ENCODE peak calls at places on chromosomes 6 and 20, in ten cellular contexts. G is cardiac fibroblast, W is cardiac muscle cell, X is colonic mucosa, D is GM13977, R is testis, Q is mammary epithelial cell, Y is psoas muscle, E is right lobe of liver, V is nephron progenitor cell. U is an unnamed sample.

GRCh38 chr6:108563292-108563691 is 2.6 kb downstream of the FOXO3 start:
- DNase-seq in W (no peak), Q (no peak), R (no peak), V (no peak), D (no peak), X (no peak), G (peak), Y (no peak), E (no peak), U (no peak)

GRCh38 chr6:31806470-31807272 is at the start of gene LSM2:
- DNase-seq in W (peak), Y (peak), X (peak), E (peak), V (peak), R (peak), Q (peak), D (peak), G (peak), U (peak)

GRCh38 chr6:167858086-167858591 is 31.4 kb downstream of the AFDN start:
- DNase-seq in Y (no peak), R (no peak), G (peak), E (no peak), X (no peak), V (no peak), Q (no peak), D (no peak), W (peak), U (no peak)

GRCh38 chr6:89035252-89036106 is 45.1 kb upstream of the PNRC1 start:
- DNase-seq in X (peak), E (peak), Y (peak), G (peak), D (no peak), V (no peak), Q (peak), W (peak), R (peak), U (no peak)

GRCh38 chr6:111536888-111537287 is 53.9 kb upstream of the REV3L start:
- DNase-seq in G (peak), E (no peak), V (no peak), Q (no peak), R (no peak), X (peak), D (peak), Y (no peak), W (peak), U (no peak)

GRCh38 chr6:109807881-109808280 is 116.8 kb downstream of the FIG4 start:
- DNase-seq in Q (no peak), W (no peak), Y (no peak), E (no peak), G (no peak), D (no peak), X (no peak), R (no peak), V (no peak), U (no peak)

GRCh38 chr6:34460796-34461507 is 4.9 kb upstream of the PACSIN1 start:
- DNase-seq in Y (no peak), W (no peak), D (no peak), R (no peak), V (no peak), Q (peak), X (no peak), E (no peak), G (peak), U (no peak)

GRCh38 chr6:140857734-140858380 is 1274.9 kb upstream of the GJE1 start:
- DNase-seq in V (no peak), X (no peak), W (peak), G (peak), Q (peak), E (no peak), R (no peak), Y (no peak), D (no peak), U (no peak)

GRCh38 chr6:144343736-144344428 is 58.7 kb downstream of the UTRN start:
- DNase-seq in Q (peak), V (no peak), R (no peak), G (peak), E (no peak), W (no peak), D (peak), Y (no peak), X (peak), U (no peak)

GRCh38 chr20:5634894-5635293 is 115.3 kb upstream of the SHLD1 start:
- DNase-seq in Q (no peak), R (no peak), Y (no peak), X (no peak), E (no peak), W (no peak), V (no peak), D (no peak), G (no peak), U (no peak)

GRCh38 chr6:137087902-137088301 is 43.1 kb upstream of the IL20RA start:
- DNase-seq in X (no peak), Q (no peak), Y (no peak), G (no peak), D (no peak), V (no peak), R (no peak), E (no peak), W (no peak), U (no peak)

GRCh38 chr6:142570221-142570671 is 268.4 kb downstream of the ADGRG6 start:
- DNase-seq in G (peak), Y (no peak), D (no peak), X (no peak), Q (peak), E (peak), R (no peak), V (no peak), W (no peak), U (no peak)

GRCh38 chr6:81073323-81073722 is 679.2 kb downstream of the TENT5A start:
- DNase-seq in D (no peak), W (no peak), Y (no peak), G (no peak), V (no peak), E (no peak), R (no peak), Q (no peak), X (no peak), U (no peak)

GRCh38 chr6:81865712-81866111 is 113.2 kb upstream of the TENT5A start:
- DNase-seq in G (peak), V (no peak), Y (no peak), Q (peak), X (no peak), W (peak), E (no peak), D (no peak), R (no peak), U (no peak)

GRCh38 chr6:94052754-94053153 is 633.4 kb upstream of the EPHA7 start:
- DNase-seq in W (peak), R (no peak), E (no peak), G (peak), D (no peak), Q (no peak), X (no peak), Y (no peak), V (no peak), U (no peak)
- TF ChIP-seq CTCF in W (no peak), R (no peak), E (no peak), G (peak), D (no peak), Q (no peak), X (no peak), Y (no peak), V (no peak), U (peak)

GRCh38 chr6:150334790-150335783 is 33.7 kb upstream of the IYD start:
- DNase-seq in Q (peak), Y (no peak), G (peak), X (peak), E (no peak), D (peak), V (peak), R (peak), W (peak), U (peak)
- TF ChIP-seq CTCF in Q (peak), Y (peak), G (peak), X (peak), E (peak), D (peak), V (peak), R (peak), W (peak), U (peak)

GRCh38 chr20:41047279-41047974 is 18.8 kb downstream of the TOP1 start:
- DNase-seq in G (no peak), Y (no peak), Q (no peak), V (no peak), R (no peak), D (no peak), W (no peak), X (no peak), E (no peak), U (no peak)

GRCh38 chr20:41048475-41049242 is 20.0 kb downstream of the TOP1 start:
- DNase-seq in E (no peak), X (no peak), V (no peak), R (no peak), G (no peak), W (no peak), Q (no peak), Y (no peak), D (no peak), U (no peak)

GRCh38 chr20:41049451-41049850 is 20.8 kb downstream of the TOP1 start:
- DNase-seq in Q (no peak), G (no peak), R (no peak), V (no peak), E (no peak), W (no peak), Y (no peak), X (no peak), D (no peak), U (no peak)

GRCh38 chr20:41046716-41047115 is 18.1 kb downstream of the TOP1 start:
- DNase-seq in W (no peak), R (no peak), V (no peak), Y (no peak), G (peak), E (no peak), X (no peak), D (no peak), Q (no peak), U (no peak)

DNA sequence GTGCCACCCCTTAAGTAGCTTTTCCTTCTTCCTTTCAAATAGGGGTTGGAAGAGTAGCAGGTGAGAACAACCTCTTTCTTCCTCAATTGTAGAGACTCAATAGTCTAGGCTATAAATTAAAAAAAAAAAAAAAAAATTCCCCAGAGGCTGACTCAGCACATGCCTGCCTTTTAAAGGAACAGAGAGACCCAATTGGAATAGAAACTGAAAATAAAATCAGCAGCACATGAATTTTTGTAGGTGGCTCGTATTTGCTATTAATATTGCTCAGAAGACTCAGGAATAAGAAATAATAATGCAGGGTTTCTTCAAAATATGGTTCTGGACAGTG is 19.3 kb downstream of the TOP1 start:
- DNase-seq in Y (no peak), X (no peak), E (no peak), Q (peak), D (peak), R (no peak), W (peak), G (peak), V (no peak), U (no peak)
- TF ChIP-seq CTCF in Y (no peak), X (no peak), E (no peak), Q (no peak), D (no peak), R (no peak), W (no peak), G (no peak), V (no peak), U (no peak)

GRCh38 chr6:160348552-160349441 is 619 bp downstream of the SLC22A3 start:
- DNase-seq in G (peak), W (peak), D (no peak), Q (peak), E (peak), R (peak), V (peak), X (peak), Y (peak), U (peak)
- TF ChIP-seq CTCF in G (no peak), W (peak), D (no peak), Q (peak), E (peak), R (peak), V (no peak), X (no peak), Y (peak), U (peak)

DNA sequence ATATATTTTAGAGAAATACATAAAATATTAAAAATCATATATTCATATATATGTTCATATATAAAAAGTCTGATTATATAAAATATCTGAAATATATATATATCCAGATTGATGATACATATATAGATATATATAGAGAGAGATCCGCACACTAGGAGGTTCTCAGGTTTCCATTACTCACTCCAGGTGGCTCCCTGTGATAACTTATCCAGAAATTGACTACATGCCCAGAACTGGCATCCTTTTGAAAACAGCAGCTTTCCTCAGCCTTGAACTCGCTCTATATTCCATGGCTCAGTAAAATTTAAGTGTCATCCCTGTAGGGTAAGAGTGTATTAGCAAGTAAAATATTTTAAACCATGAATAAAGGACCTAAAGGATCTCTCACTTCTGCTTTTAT is 206.8 kb downstream of the TINAG start:
- DNase-seq in V (no peak), Y (no peak), Q (peak), W (peak), E (no peak), D (no peak), X (no peak), G (no peak), R (no peak), U (no peak)
- TF ChIP-seq CTCF in V (no peak), Y (no peak), Q (peak), W (no peak), E (no peak), D (no peak), X (no peak), G (no peak), R (no peak), U (no peak)

GRCh38 chr6:165890404-165890735 is 227.3 kb upstream of the PDE10A start:
- DNase-seq in E (no peak), R (no peak), V (no peak), X (no peak), D (no peak), W (no peak), Q (no peak), Y (no peak), G (no peak), U (no peak)
- TF ChIP-seq CTCF in E (no peak), R (no peak), V (no peak), X (no peak), D (no peak), W (no peak), Q (no peak), Y (no peak), G (no peak), U (no peak)

GRCh38 chr20:51417245-51417560 is 125.3 kb downstream of the NFATC2 start:
- DNase-seq in V (no peak), G (no peak), E (no peak), X (no peak), Q (no peak), D (no peak), R (no peak), Y (no peak), W (no peak), U (no peak)

GRCh38 chr20:51419646-51420045 is 122.9 kb downstream of the NFATC2 start:
- DNase-seq in G (no peak), R (no peak), W (no peak), E (no peak), D (no peak), Y (no peak), V (no peak), X (no peak), Q (no peak), U (no peak)

GRCh38 chr20:51419236-51419635 is 123.3 kb downstream of the NFATC2 start:
- DNase-seq in D (no peak), V (no peak), R (no peak), Y (no peak), Q (no peak), E (no peak), W (no peak), X (no peak), G (no peak), U (no peak)

GRCh38 chr20:51416532-51417244 is 125.8 kb downstream of the NFATC2 start:
- DNase-seq in G (no peak), Y (no peak), W (no peak), D (no peak), E (no peak), R (no peak), V (no peak), X (no peak), Q (no peak), U (no peak)

DNA sequence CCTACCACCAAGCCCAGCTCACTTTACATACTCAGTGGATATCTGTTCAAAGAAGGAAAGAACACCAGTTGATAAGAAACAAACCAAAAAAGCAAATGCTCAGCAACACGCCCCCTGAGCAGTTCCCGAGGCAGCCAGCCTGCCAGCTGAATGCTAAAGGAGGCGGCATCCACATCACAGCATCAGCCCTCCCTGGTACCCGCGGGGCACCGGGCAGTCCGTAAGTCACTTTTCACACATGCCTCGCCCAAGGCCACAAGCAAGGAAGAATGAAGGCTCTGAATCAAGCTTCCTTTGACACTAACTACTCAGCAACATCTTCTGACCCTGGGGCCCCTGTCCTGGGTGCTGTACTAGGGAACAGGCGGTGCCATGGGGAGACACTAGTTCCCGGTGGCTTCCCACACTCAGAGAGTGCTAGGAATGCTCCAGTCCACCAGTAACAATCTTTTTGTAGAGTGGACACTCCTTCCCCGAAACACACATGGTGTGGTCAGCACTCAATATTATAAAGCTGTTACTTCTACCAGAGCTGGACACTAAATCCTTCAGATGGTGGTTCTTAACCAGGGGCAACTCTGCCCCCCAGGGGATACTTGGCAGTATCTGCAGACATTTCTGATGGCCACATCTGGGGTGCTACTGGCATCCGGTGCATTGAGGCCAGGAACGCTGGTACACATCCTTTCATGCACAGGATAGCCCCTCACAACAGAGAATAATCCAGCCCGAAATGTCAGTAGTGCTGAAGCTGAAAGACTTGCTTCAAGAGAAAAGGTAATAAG is 124.6 kb downstream of the NFATC2 start:
- DNase-seq in D (no peak), W (no peak), E (no peak), Y (no peak), G (no peak), R (no peak), X (no peak), Q (no peak), V (no peak), U (no peak)
- TF ChIP-seq CTCF in D (no peak), W (no peak), E (no peak), Y (no peak), G (no peak), R (no peak), X (no peak), Q (no peak), V (no peak), U (no peak)